ENCODE peak calls at places on chromosomes 11 and 22, in five cellular contexts. R is CD8-positive, alpha-beta T cell; O is amygdala; U is kidney glomerular epithelial cell; M is left ventricle myocardium inferior. K is an unnamed sample.

GRCh38 chr11:19694796-19695345 is 17.8 kb upstream of the NAV2 start:
- DNase-seq in M (no peak), O (no peak), R (no peak), U (no peak), K (no peak)

GRCh38 chr11:2800655-2801531 is 84.7 kb downstream of the CDKN1C start:
- DNase-seq in R (no peak), O (no peak), U (no peak), M (peak; percentile 12), K (no peak)

GRCh38 chr11:291281-292210 is 2.6 kb downstream of the PGGHG start:
- DNase-seq in O (no peak), R (no peak), M (peak; percentile 14), U (no peak), K (no peak)

GRCh38 chr11:81237139-81237538 is 1496.5 kb downstream of the FAM181B start:
- DNase-seq in M (no peak), O (no peak), U (peak; percentile 23), R (no peak), K (peak; percentile 19)

GRCh38 chr11:45270946-45271345 is 15.2 kb downstream of the SYT13 start:
- DNase-seq in R (no peak), O (no peak), U (no peak), M (no peak), K (no peak)

GRCh38 chr11:85318573-85318972 is 308.6 kb downstream of the DLG2 start:
- DNase-seq in M (no peak), R (no peak), U (no peak), O (no peak), K (no peak)

GRCh38 chr22:47550524-47551437 is 788.3 kb downstream of the TBC1D22A start:
- DNase-seq in U (no peak), M (no peak), O (no peak), R (peak; percentile 32), K (no peak)

GRCh38 chr22:22348127-22348814 is 103.7 kb downstream of the VPREB1 start:
- DNase-seq in R (no peak), M (no peak), U (no peak), O (peak; percentile 4), K (peak; percentile 75)

GRCh38 chr22:41048791-41049717 is 43.3 kb upstream of the EP300 start:
- DNase-seq in O (peak; percentile 6), M (peak; percentile 77), U (peak; percentile 3), R (no peak), K (no peak)

GRCh38 chr22:49090853-49091135 is 736.9 kb downstream of the BRD1 start:
- DNase-seq in M (no peak), O (no peak), U (no peak), R (no peak), K (no peak)

GRCh38 chr11:2138075-2138435 is 1.1 kb downstream of the IGF2 start:
- DNase-seq in M (no peak), O (no peak), R (no peak), U (no peak), K (no peak)

GRCh38 chr11:77054018-77054417 is 12.8 kb upstream of the CAPN5 start:
- DNase-seq in U (no peak), M (no peak), R (no peak), O (no peak), K (no peak)

GRCh38 chr11:116990061-116990473 is 108.2 kb downstream of the SIK3 start:
- DNase-seq in O (no peak), U (peak; percentile 33), R (no peak), M (no peak), K (no peak)

GRCh38 chr22:36301851-36302250 is 48.9 kb downstream of the APOL1 start:
- DNase-seq in M (no peak), U (no peak), O (no peak), R (no peak), K (no peak)

GRCh38 chr11:110318638-110319404 is 22.4 kb upstream of the RDX start:
- DNase-seq in U (no peak), M (no peak), R (no peak), O (no peak), K (no peak)

GRCh38 chr11:46044601-46045000 is 76.7 kb downstream of the PHF21A start:
- DNase-seq in M (no peak), U (no peak), R (no peak), O (no peak), K (no peak)

GRCh38 chr11:99015634-99016454 is 4.9 kb upstream of the CNTN5 start:
- DNase-seq in U (no peak), O (no peak), R (no peak), M (no peak), K (peak; percentile 58)

GRCh38 chr22:41779889-41780505 is 20.5 kb upstream of the CCDC134 start:
- DNase-seq in U (no peak), M (no peak), O (no peak), R (no peak), K (no peak)

GRCh38 chr11:93085097-93085496 is 112.7 kb downstream of the SLC36A4 start:
- DNase-seq in M (no peak), O (no peak), U (no peak), R (no peak), K (no peak)

GRCh38 chr11:1146311-1146864 is 11.4 kb upstream of the MUC5AC start:
- DNase-seq in U (no peak), M (no peak), R (no peak), O (no peak), K (no peak)

K was measured in OCI-LY7.